ENCODE peak calls at places on chromosome 2, in seven cellular contexts. X is CD8-positive, alpha-beta memory T cell; A is tibial artery; V is Peyer's patch; U is breast epithelium; F is cardiac muscle cell; M is neural progenitor cell. B is an unnamed sample.
A peak's percentile ranks its signal among the peaks of the same experiment; 100 is the strongest.

GRCh38 chr2:37794717-37795116 is 123.3 kb upstream of the CDC42EP3 start:
- DNase-seq in X (no peak), V (no peak), U (no peak), F (no peak), A (no peak), M (no peak), B (no peak)

GRCh38 chr2:215361876-215362561 is 50.2 kb downstream of the ATIC start:
- DNase-seq in V (no peak), F (peak; percentile 57), X (no peak), M (no peak), A (no peak), U (no peak), B (no peak)

GRCh38 chr2:46490521-46491141 is 11.3 kb downstream of the TMEM247 start:
- DNase-seq in M (no peak), A (peak; percentile 64), U (no peak), X (no peak), F (peak; percentile 66), V (no peak), B (peak; percentile 33)

GRCh38 chr2:141728142-141728541 is 402.7 kb downstream of the LRP1B start:
- DNase-seq in M (peak; percentile 35), X (no peak), V (no peak), U (no peak), A (no peak), F (no peak), B (no peak)

GRCh38 chr2:75787532-75788132 is 76.9 kb upstream of the GCFC2 start:
- DNase-seq in V (no peak), U (no peak), M (peak; percentile 72), A (no peak), F (peak; percentile 67), X (no peak), B (no peak)

GRCh38 chr2:219596954-219597551 is 604 bp upstream of the STK11IP start:
- DNase-seq in F (peak; percentile 42), V (no peak), M (no peak), A (no peak), X (no peak), U (no peak), B (no peak)

GRCh38 chr2:239937866-239938640 is 87.1 kb downstream of the NDUFA10 start:
- DNase-seq in U (peak; percentile 36), F (no peak), A (no peak), X (no peak), M (no peak), V (peak; percentile 40), B (peak; percentile 51)

GRCh38 chr2:11753452-11753885 is 7.0 kb downstream of the LPIN1 start:
- DNase-seq in M (no peak), A (no peak), X (peak; percentile 64), U (no peak), V (peak; percentile 68), F (no peak), B (no peak)

GRCh38 chr2:82182270-82182669 is 1877.7 kb upstream of the LRRTM1 start:
- DNase-seq in A (no peak), V (no peak), U (no peak), F (no peak), X (no peak), M (no peak), B (no peak)
- H3K9me3 ChIP-seq in A (no peaks in the 10 kb centered on the region), V (no peaks in the 10 kb centered on the region), U (no peaks in the 10 kb centered on the region), F (no peaks in the 10 kb centered on the region), X (no peaks in the 10 kb centered on the region), M (no peaks in the 10 kb centered on the region), B (no peaks in the 10 kb centered on the region)

DNA sequence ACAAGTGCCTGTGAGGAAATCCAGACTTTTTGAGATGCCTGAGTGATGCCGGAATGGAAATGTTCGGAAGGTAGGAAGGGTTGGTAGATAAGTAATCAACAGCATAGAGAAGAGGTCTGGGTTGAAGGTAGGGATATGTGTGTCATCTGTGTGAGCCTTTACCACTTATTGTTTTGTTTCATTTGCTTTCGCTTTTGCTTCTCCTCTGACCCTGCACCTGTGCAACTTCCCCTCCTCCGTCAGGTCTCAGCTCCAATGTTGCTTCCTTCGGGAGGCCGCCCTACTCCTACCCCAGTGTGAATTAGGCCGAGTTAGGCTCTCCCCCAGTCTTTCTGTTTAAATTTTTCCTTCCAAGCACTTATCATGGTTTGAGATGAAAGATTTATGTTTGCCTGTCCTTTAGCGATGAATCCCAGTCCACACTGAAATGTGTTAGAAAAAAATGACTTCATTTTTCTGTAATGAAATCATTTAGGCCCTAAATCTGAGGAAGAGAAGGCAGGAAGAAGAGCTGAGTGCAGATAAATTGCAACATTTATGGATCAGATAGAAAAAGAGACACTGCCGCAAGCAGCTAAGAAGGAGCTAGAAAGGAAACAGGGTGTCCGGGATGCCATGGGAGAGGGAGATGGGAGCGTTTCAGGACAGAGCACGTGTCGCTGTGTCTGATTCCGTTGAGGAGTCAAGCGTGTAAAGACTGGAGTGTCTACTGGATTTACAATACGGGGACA is 139.6 kb upstream of the PELI1 start:
- DNase-seq in V (no peak), F (no peak), U (no peak), X (peak; percentile 19), M (no peak), A (no peak), B (no peak)
- H3K27ac ChIP-seq in V (peak overlapping the region; percentile 72), F (no peak overlapping the region), U (peak overlapping the region; percentile 70), X (no peak overlapping the region), M (no peak overlapping the region), A (peak overlapping the region; percentile 0), B (no peak overlapping the region)

GRCh38 chr2:234145057-234145456 is 94.6 kb downstream of the SPP2 start:
- DNase-seq in V (no peak), M (no peak), X (no peak), A (no peak), U (no peak), F (no peak), B (no peak)
- H3K9me3 ChIP-seq in V (no peaks in the 10 kb centered on the region), M (no peaks in the 10 kb centered on the region), X (no peaks in the 10 kb centered on the region), A (no peaks in the 10 kb centered on the region), U (no peaks in the 10 kb centered on the region), F (no peaks in the 10 kb centered on the region), B (no peaks in the 10 kb centered on the region)

GRCh38 chr2:113754989-113755689 is 1.3 kb downstream of the SLC35F5 start:
- DNase-seq in X (no peak), M (no peak), U (no peak), A (no peak), F (peak; percentile 26), V (no peak), B (no peak)
- H3K27ac ChIP-seq in X (no peak overlapping the region), M (no peak overlapping the region), U (peak overlapping the region; percentile 95), A (peak overlapping the region; percentile 90), F (peak overlapping the region; percentile 95), V (peak overlapping the region; percentile 99), B (peak overlapping the region; percentile 97)

GRCh38 chr2:161422812-161423211 is 6.7 kb downstream of the TBR1 start:
- DNase-seq in A (no peak), V (no peak), F (no peak), U (no peak), M (no peak), X (no peak), B (no peak)
- H3K9me3 ChIP-seq in A (no peaks in the 10 kb centered on the region), V (no peaks in the 10 kb centered on the region), F (no peaks in the 10 kb centered on the region), U (no peaks in the 10 kb centered on the region), M (no peaks in the 10 kb centered on the region), X (no peaks in the 10 kb centered on the region), B (no peaks in the 10 kb centered on the region)